ENCODE peak calls at places on chromosome 20, in ten cellular contexts. One of them, this sample, is unnamed.

GRCh38 chr20:3889489-3890409 is 562 bp downstream of the PANK2 start:
- DNase-seq in H1: peak
- DNase-seq in SHP77: peak
- DNase-seq in NCI-H1092 treated with DMSO at 0.1 percent for 48 hours: peak
- DNase-seq in RWPE1: peak
- DNase-seq in ACHN: peak
- DNase-seq in AG20443: peak
- DNase-seq in fibroblast of mammary gland: no peak
- DNase-seq in stimulated activated CD4-positive, alpha-beta T cell treated with anti-CD3 and anti-CD28 coated beads, TNF-alpha, amount 100 ng/mL, for 24 hours: peak
- DNase-seq in HepG2: peak
- DNase-seq in this sample: peak

GRCh38 chr20:57261488-57262243 is 4.8 kb downstream of the BMP7 start:
- DNase-seq in H1: no peak
- DNase-seq in SHP77: no peak
- DNase-seq in NCI-H1092 treated with DMSO at 0.1 percent for 48 hours: no peak
- DNase-seq in RWPE1: no peak
- DNase-seq in ACHN: no peak
- DNase-seq in AG20443: no peak
- DNase-seq in fibroblast of mammary gland: no peak
- DNase-seq in stimulated activated CD4-positive, alpha-beta T cell treated with anti-CD3 and anti-CD28 coated beads, TNF-alpha, amount 100 ng/mL, for 24 hours: no peak
- DNase-seq in HepG2: no peak
- DNase-seq in this sample: no peak

GRCh38 chr20:50029697-50030428 is 47.1 kb downstream of the SNAI1 start:
- DNase-seq in H1: no peak
- DNase-seq in SHP77: no peak
- DNase-seq in NCI-H1092 treated with DMSO at 0.1 percent for 48 hours: no peak
- DNase-seq in RWPE1: peak
- DNase-seq in ACHN: peak
- DNase-seq in AG20443: peak
- DNase-seq in fibroblast of mammary gland: peak
- DNase-seq in stimulated activated CD4-positive, alpha-beta T cell treated with anti-CD3 and anti-CD28 coated beads, TNF-alpha, amount 100 ng/mL, for 24 hours: no peak
- DNase-seq in HepG2: peak
- DNase-seq in this sample: peak

GRCh38 chr20:45444050-45444449 is 25.5 kb upstream of the WFDC2 start:
- DNase-seq in H1: no peak
- DNase-seq in SHP77: no peak
- DNase-seq in NCI-H1092 treated with DMSO at 0.1 percent for 48 hours: no peak
- DNase-seq in RWPE1: no peak
- DNase-seq in ACHN: no peak
- DNase-seq in AG20443: no peak
- DNase-seq in fibroblast of mammary gland: no peak
- DNase-seq in stimulated activated CD4-positive, alpha-beta T cell treated with anti-CD3 and anti-CD28 coated beads, TNF-alpha, amount 100 ng/mL, for 24 hours: no peak
- DNase-seq in HepG2: no peak
- DNase-seq in this sample: no peak

GRCh38 chr20:10427060-10427692 is 6.8 kb downstream of the MKKS start:
- DNase-seq in H1: no peak
- DNase-seq in SHP77: peak
- DNase-seq in NCI-H1092 treated with DMSO at 0.1 percent for 48 hours: peak
- DNase-seq in RWPE1: peak
- DNase-seq in ACHN: peak
- DNase-seq in AG20443: peak
- DNase-seq in fibroblast of mammary gland: peak
- DNase-seq in stimulated activated CD4-positive, alpha-beta T cell treated with anti-CD3 and anti-CD28 coated beads, TNF-alpha, amount 100 ng/mL, for 24 hours: peak
- DNase-seq in HepG2: peak
- DNase-seq in this sample: peak

GRCh38 chr20:37915800-37916570 is 13.1 kb downstream of the VSTM2L start:
- DNase-seq in H1: peak
- DNase-seq in SHP77: peak
- DNase-seq in NCI-H1092 treated with DMSO at 0.1 percent for 48 hours: no peak
- DNase-seq in RWPE1: no peak
- DNase-seq in ACHN: no peak
- DNase-seq in AG20443: no peak
- DNase-seq in fibroblast of mammary gland: no peak
- DNase-seq in stimulated activated CD4-positive, alpha-beta T cell treated with anti-CD3 and anti-CD28 coated beads, TNF-alpha, amount 100 ng/mL, for 24 hours: no peak
- DNase-seq in HepG2: peak
- DNase-seq in this sample: no peak

GRCh38 chr20:58308680-58309527 is 611 bp upstream of the RAB22A start:
- DNase-seq in H1: peak
- DNase-seq in SHP77: no peak
- DNase-seq in NCI-H1092 treated with DMSO at 0.1 percent for 48 hours: no peak
- DNase-seq in RWPE1: peak
- DNase-seq in ACHN: peak
- DNase-seq in AG20443: peak
- DNase-seq in fibroblast of mammary gland: peak
- DNase-seq in stimulated activated CD4-positive, alpha-beta T cell treated with anti-CD3 and anti-CD28 coated beads, TNF-alpha, amount 100 ng/mL, for 24 hours: peak
- DNase-seq in HepG2: no peak
- DNase-seq in this sample: peak

GRCh38 chr20:1334761-1335160 is 5.8 kb upstream of the SDCBP2 start:
- DNase-seq in H1: peak
- DNase-seq in SHP77: no peak
- DNase-seq in NCI-H1092 treated with DMSO at 0.1 percent for 48 hours: no peak
- DNase-seq in RWPE1: no peak
- DNase-seq in ACHN: no peak
- DNase-seq in AG20443: no peak
- DNase-seq in fibroblast of mammary gland: no peak
- DNase-seq in stimulated activated CD4-positive, alpha-beta T cell treated with anti-CD3 and anti-CD28 coated beads, TNF-alpha, amount 100 ng/mL, for 24 hours: no peak
- DNase-seq in HepG2: peak
- DNase-seq in this sample: no peak